ENCODE peak calls at places on chromosomes 6 and 20, in four cellular contexts. O is GM12878, I is SK-N-SH, T is HepG2. B is an unnamed sample.

GRCh38 chr6:166488081-166488685 is 98.3 kb downstream of the RAMACL start:
- DNase-seq in I (no peak), T (no peak), O (peak; percentile 80), B (no peak)

GRCh38 chr6:100230976-100231316 is 233.8 kb downstream of the SIM1 start:
- DNase-seq in I (no peak), O (no peak), T (no peak), B (no peak)

GRCh38 chr6:55397986-55398385 is 70.7 kb downstream of the GFRAL start:
- DNase-seq in T (no peak), I (no peak), O (no peak), B (no peak)

GRCh38 chr6:111789593-111789992 is 83.7 kb downstream of the FYN start:
- DNase-seq in I (no peak), T (no peak), O (no peak), B (no peak)

GRCh38 chr6:170237999-170238740 is 52.7 kb downstream of the DLL1 start:
- DNase-seq in O (no peak), I (no peak), T (no peak), B (no peak)

GRCh38 chr6:40960784-40961430 is 78.1 kb downstream of the UNC5CL start:
- DNase-seq in I (no peak), T (peak; percentile 34), O (no peak), B (no peak)

GRCh38 chr20:21521596-21522478 is 8.0 kb upstream of the NKX2-2 start:
- DNase-seq in I (peak; percentile 30), O (no peak), T (no peak), B (no peak)

GRCh38 chr6:138465007-138465645 is 34.2 kb downstream of the NHSL1 start:
- DNase-seq in O (no peak), T (peak; percentile 61), I (no peak), B (no peak)

GRCh38 chr6:94270040-94270689 is 850.8 kb upstream of the EPHA7 start:
- DNase-seq in O (no peak), T (no peak), I (no peak), B (no peak)

GRCh38 chr20:24470031-24470781 is 777 bp downstream of the SYNDIG1 start:
- DNase-seq in T (no peak), I (peak; percentile 33), O (no peak), B (no peak)

GRCh38 chr6:151131346-151131745 is 108.4 kb upstream of the AKAP12 start:
- DNase-seq in O (no peak), T (no peak), I (no peak), B (no peak)

GRCh38 chr6:117226778-117227177 is 38.6 kb upstream of the VGLL2 start:
- DNase-seq in O (no peak), T (peak; percentile 48), I (no peak), B (no peak)

GRCh38 chr6:36114798-36115408 is 15.4 kb upstream of the MAPK13 start:
- DNase-seq in O (peak; percentile 60), T (no peak), I (no peak), B (no peak)

GRCh38 chr6:14254505-14254904 is 136.9 kb downstream of the CD83 start:
- DNase-seq in T (no peak), I (no peak), O (peak; percentile 53), B (peak; percentile 22)

GRCh38 chr6:107641500-107641931 is 151.6 kb downstream of the SOBP start:
- DNase-seq in I (no peak), T (no peak), O (no peak), B (no peak)

GRCh38 chr6:31935829-31936228 is 8.3 kb downstream of the C2 start:
- DNase-seq in T (no peak), I (no peak), O (no peak), B (no peak)

GRCh38 chr6:156279306-156279969 is 497.7 kb upstream of the ARID1B start:
- DNase-seq in T (no peak), O (peak; percentile 28), I (peak; percentile 61), B (no peak)

GRCh38 chr20:23869520-23869919 is 10.0 kb downstream of the CST5 start:
- DNase-seq in O (no peak), T (no peak), I (no peak), B (no peak)

GRCh38 chr6:128531696-128532095 is 11.3 kb upstream of the PTPRK start:
- DNase-seq in O (no peak), T (no peak), I (no peak), B (no peak)

GRCh38 chr6:158422629-158423238 is 110.5 kb downstream of the TULP4 start:
- DNase-seq in O (no peak), T (no peak), I (no peak), B (no peak)
- TF ChIP-seq TCF12 in O (no peak), T (no peak), I (no peak), B (no peak)

DNA sequence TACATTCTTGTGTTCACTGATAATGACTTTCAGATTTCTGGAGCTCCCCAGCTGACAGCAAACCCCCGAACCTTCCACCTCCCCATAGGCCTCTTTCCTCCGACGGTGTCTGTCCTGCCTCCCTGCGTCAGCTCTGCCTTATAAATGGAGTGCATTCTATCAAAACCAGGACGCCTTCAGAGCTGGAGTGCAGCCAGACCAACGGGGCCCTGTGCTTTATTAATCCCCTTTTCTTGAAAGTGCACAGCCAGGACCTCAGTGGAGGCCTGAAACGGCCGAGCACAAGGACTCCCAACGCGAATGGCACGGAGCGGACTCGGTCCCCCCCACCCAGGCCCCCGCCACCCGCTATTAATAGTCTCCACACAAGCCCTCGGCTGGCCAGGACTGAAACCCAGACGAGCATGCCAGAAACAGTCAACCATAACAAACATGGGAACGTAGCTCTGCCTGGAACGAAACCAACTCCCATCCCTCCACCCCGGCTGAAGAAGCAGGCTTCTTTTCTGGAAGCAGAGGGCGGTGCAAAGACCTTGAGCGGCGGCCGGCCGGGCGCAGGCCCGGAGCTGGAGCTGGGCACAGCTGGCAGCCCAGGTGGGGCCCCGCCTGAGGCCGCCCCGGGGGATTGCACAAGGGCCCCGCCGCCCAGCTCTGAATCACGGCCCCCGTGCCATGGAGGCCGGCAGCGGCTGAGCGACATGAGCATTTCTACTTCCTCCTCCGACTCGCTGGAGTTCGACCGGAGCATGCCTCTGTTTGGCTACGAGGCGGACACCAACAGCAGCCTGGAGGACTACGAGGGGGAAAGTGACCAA is 42.3 kb upstream of the NAA20 start:
- DNase-seq in T (no peak), O (no peak), I (peak; percentile 69), B (peak; percentile 37)
- TF ChIP-seq EP300 in T (no peak), O (no peak), I (no peak), B (no peak)

DNA sequence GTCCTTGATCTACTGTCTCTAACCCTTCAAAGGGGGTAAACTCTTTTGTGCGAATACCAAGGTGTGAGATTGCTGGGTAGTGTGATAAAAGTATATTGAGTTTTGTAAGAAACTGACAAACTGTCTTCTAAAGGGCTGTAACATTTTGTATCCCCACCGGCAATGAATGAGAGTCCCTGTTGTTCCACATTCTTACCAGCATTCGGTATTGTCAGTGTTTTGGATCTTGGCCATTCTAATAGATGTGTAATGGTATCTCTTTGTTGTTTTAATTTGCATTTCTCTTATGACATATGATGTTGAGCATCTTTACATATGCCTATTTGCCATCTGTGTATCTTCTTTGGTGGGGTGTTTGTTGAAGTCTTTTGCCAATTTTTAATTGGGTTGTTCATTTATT is 1090.7 kb downstream of the KIF16B start:
- DNase-seq in O (no peak), T (no peak), I (no peak), B (no peak)
- TF ChIP-seq TCF12 in O (no peak), T (no peak), I (no peak), B (no peak)

DNA sequence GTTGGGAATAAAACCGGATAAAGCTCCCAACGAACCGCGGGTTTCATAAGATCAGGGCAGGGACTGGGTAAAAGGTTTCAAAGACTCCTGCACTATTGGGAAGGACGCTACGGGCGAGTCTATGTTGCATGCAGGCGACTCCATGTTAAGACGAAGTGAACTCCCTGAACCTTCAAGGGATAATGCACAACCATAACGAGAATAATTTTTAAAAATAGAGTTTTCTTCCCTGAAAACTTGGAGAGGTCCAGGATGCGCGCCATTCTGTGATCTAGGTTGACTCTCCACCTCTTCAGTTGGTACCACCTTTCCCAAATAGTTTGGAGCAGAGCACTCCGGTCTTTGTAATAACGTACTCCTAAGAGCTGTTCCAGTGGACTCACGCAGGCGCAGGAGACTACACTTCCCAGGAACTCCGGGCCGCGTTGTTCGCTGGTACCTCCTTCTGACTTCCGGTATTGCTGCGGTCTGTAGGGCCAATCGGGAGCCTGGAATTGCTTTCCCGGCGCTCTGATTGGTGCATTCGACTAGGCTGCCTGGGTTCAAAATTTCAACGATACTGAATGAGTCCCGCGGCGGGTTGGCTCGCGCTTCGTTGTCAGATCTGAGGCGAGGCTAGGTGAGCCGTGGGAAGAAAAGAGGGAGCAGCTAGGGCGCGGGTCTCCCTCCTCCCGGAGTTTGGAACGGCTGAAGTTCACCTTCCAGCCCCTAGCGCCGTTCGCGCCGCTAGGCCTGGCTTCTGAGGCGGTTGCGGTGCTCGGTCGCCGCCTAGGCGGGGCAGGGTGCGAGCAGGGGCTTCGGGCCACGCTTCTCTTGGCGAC is at the start of gene TPX2:
- DNase-seq in T (peak; percentile 99), I (peak; percentile 96), O (peak; percentile 88), B (peak; percentile 87)
- TF ChIP-seq EP300 in T (no peak), I (no peak), O (no peak), B (no peak)

DNA sequence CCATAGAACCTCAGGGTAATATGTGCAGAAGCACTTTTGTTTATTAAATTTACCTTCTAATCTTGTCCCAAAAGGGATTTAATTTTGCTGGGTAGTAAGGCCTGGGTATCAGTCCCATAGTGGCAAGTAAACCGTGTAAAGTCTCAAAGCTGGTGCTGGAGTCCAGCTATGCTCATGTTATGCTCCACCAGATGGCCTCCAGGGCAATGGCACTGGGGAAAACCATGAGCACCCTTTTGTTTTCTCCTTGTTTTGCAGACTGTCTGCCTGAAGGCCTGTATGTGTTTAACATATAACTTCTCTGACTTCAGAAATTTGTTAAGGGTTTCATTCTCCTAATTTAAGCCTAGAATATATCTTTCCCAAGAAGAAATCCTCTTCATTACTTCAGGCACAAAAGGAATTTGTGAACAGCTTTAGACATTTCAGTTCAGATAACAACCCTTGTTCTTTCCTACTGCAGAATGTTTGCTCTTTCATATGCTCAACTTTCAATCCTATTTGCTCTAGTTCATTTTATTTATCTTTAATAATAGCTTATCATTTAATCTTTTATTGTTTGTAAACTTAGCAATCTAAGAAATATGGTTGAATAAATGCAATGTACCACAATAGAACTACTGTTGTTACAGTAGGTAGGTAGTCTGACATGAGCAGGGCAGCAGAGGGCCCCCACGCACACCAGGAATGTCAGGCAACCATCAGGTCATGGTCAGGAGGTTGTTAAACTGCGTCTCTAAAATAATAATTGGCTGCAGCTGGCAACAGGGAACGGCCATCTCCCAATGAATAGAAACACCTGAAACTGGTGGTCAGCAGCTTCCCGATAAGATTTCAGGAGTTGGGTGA is 162.8 kb downstream of the TENT5A start:
- DNase-seq in I (no peak), T (peak; percentile 3), O (no peak), B (no peak)
- TF ChIP-seq TCF12 in I (no peak), T (no peak), O (no peak), B (no peak)

DNA sequence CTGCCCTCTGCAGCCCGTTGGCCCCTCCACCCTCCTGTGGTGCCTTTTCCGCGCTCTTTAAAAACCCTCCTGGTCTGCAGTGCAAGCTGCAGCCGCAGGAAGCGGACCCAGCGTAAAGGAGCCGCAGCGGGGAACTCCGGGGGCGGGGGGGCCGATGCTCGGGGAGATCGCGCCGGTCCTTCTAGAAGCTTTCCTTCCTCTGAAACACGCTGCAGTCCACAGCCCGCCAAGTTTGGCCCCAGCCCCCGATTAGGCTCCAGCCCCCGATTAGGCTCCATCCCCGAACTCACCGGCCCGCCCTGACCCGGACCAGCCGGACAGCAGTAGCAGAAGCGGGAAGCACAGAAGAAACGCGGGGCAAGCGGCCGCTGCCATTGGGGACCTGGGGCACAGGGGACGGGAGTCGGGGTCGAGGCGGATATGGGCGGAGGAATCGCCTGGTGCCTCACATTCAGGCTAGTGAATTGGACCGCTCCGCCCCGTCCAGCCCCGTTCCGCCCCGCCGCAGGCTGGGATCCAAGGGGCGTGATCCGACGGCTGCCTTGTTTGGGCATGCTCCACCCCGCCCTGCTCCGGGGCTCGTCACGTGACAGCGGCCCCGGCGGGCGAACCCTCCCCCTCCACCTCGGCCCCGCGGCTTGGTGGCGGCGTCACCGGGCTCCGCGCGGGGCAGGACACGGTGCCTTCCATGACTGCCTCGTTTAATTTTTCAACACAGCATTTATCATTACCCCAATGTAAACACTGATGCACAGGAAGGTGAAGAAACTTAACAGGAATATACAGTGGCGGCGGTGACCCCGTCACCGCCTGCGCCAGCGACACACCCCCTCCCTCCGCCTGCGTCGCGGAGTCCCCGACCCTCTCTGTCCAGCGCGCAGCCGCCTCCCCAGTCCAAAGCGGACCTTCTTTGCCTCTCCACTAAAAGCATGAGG is 20.3 kb downstream of the RAET1L start:
- DNase-seq in I (peak; percentile 93), O (no peak), T (peak; percentile 84), B (peak; percentile 95)
- TF ChIP-seq EP300 in I (no peak), O (no peak), T (peak; percentile 22), B (no peak)